ENCODE peak calls at places on chromosomes 16 and 17, in seven cellular contexts. S is upper lobe of right lung, L is transverse colon, G is spleen, Y is fibroblast of lung, D is ovary, V is foreskin keratinocyte. X is an unnamed sample.

GRCh38 chr17:32110596-32110995 is 31.7 kb upstream of the RHOT1 start:
- DNase-seq in S (no peak), L (no peak), G (no peak), Y (no peak), D (no peak), V (no peak), X (no peak)

GRCh38 chr17:29645516-29646051 is 22.9 kb upstream of the CORO6 start:
- DNase-seq in S (peak), L (peak), G (no peak), Y (peak), D (peak), V (no peak), X (peak)

GRCh38 chr16:20707461-20707860 is 10.0 kb upstream of the ACSM1 start:
- DNase-seq in S (no peak), L (no peak), G (no peak), Y (no peak), D (no peak), V (no peak), X (no peak)

GRCh38 chr16:83470406-83470805 is 337.4 kb upstream of the HSBP1 start:
- DNase-seq in S (no peak), L (no peak), G (no peak), Y (peak), D (no peak), V (no peak), X (no peak)

GRCh38 chr17:81254955-81255717 is 16.0 kb downstream of the NDUFAF8 start:
- DNase-seq in S (peak), L (peak), G (peak), Y (peak), D (peak), V (peak), X (peak)

GRCh38 chr16:55672471-55672870 is 16.7 kb downstream of the SLC6A2 start:
- DNase-seq in S (no peak), L (no peak), G (no peak), Y (no peak), D (no peak), V (no peak), X (no peak)

GRCh38 chr16:12062343-12063003 is 85.9 kb downstream of the SNX29 start:
- DNase-seq in S (peak), L (peak), G (no peak), Y (peak), D (peak), V (peak), X (no peak)

GRCh38 chr16:47779201-47780016 is 318.3 kb downstream of the PHKB start:
- DNase-seq in S (no peak), L (no peak), G (peak), Y (peak), D (peak), V (no peak), X (peak)

GRCh38 chr16:73219176-73219575 is 171.2 kb upstream of the ZFHX3 start:
- DNase-seq in S (no peak), L (no peak), G (no peak), Y (no peak), D (no peak), V (no peak), X (no peak)

GRCh38 chr17:45902892-45903346 is 8.6 kb downstream of the MAPT start:
- DNase-seq in S (no peak), L (no peak), G (no peak), Y (no peak), D (no peak), V (no peak), X (no peak)

GRCh38 chr17:13544755-13545154 is 57.0 kb downstream of the HS3ST3A1 start:
- DNase-seq in S (no peak), L (no peak), G (no peak), Y (no peak), D (no peak), V (no peak), X (no peak)

GRCh38 chr17:37170881-37171460 is 204.8 kb upstream of the C17orf78 start:
- DNase-seq in S (no peak), L (no peak), G (no peak), Y (no peak), D (no peak), V (no peak), X (no peak)

GRCh38 chr16:51507286-51507685 is 356.2 kb upstream of the SALL1 start:
- DNase-seq in S (no peak), L (no peak), G (no peak), Y (no peak), D (no peak), V (no peak), X (no peak)

GRCh38 chr17:63946440-63947363 is 14.6 kb upstream of the CD79B start:
- DNase-seq in S (no peak), L (peak), G (peak), Y (peak), D (no peak), V (no peak), X (peak)

GRCh38 chr17:2235792-2236365 is 67.7 kb downstream of the SMG6 start:
- DNase-seq in S (no peak), L (no peak), G (no peak), Y (peak), D (no peak), V (no peak), X (no peak)

GRCh38 chr16:29760567-29761279 is 14.9 kb upstream of the C16orf54 start:
- DNase-seq in S (no peak), L (no peak), G (no peak), Y (no peak), D (no peak), V (no peak), X (no peak)

GRCh38 chr17:80145076-80146075 is 1.6 kb downstream of the EIF4A3 start:
- DNase-seq in S (no peak), L (no peak), G (no peak), Y (no peak), D (no peak), V (no peak), X (no peak)

GRCh38 chr16:21646721-21647561 is 5.5 kb downstream of the IGSF6 start:
- DNase-seq in S (no peak), L (peak), G (peak), Y (no peak), D (no peak), V (no peak), X (no peak)

GRCh38 chr16:1772908-1773702 is at the start of gene MRPS34:
- DNase-seq in S (peak), L (peak), G (peak), Y (peak), D (peak), V (peak), X (peak)

GRCh38 chr16:873889-874288 is 73.4 kb upstream of the GNG13 start:
- DNase-seq in S (no peak), L (no peak), G (peak), Y (no peak), D (no peak), V (no peak), X (no peak)

GRCh38 chr16:63813862-63814261 is 1308.0 kb downstream of the CDH11 start:
- DNase-seq in S (no peak), L (no peak), G (no peak), Y (no peak), D (no peak), V (no peak), X (no peak)

GRCh38 chr16:4500283-4500682 is 24.1 kb downstream of the HMOX2 start:
- DNase-seq in S (no peak), L (no peak), G (no peak), Y (peak), D (no peak), V (no peak), X (no peak)

GRCh38 chr16:19853973-19854876 is 30.4 kb downstream of the GPRC5B start:
- DNase-seq in S (no peak), L (no peak), G (no peak), Y (no peak), D (no peak), V (no peak), X (no peak)

GRCh38 chr17:15511142-15511541 is 43.7 kb upstream of the CDRT4 start:
- DNase-seq in S (no peak), L (no peak), G (no peak), Y (no peak), D (no peak), V (no peak), X (no peak)

GRCh38 chr17:81537343-81537855 is 9.2 kb downstream of the FSCN2 start:
- DNase-seq in S (no peak), L (peak), G (peak), Y (no peak), D (no peak), V (no peak), X (no peak)

GRCh38 chr16:11359370-11359769 is 14.1 kb downstream of the RMI2 start:
- DNase-seq in S (peak), L (no peak), G (peak), Y (peak), D (no peak), V (peak), X (no peak)

GRCh38 chr16:720507-720989 is 398 bp upstream of the ANTKMT start:
- DNase-seq in S (no peak), L (peak), G (no peak), Y (peak), D (peak), V (no peak), X (no peak)

GRCh38 chr17:19383681-19384470 is 3.1 kb downstream of the MFAP4 start:
- DNase-seq in S (no peak), L (no peak), G (peak), Y (no peak), D (peak), V (no peak), X (peak)

GRCh38 chr16:2048116-2048543 is 345 bp downstream of the TSC2 start:
- DNase-seq in S (no peak), L (peak), G (no peak), Y (no peak), D (no peak), V (no peak), X (no peak)

GRCh38 chr17:50841949-50842354 is 6.6 kb downstream of the WFIKKN2 start:
- DNase-seq in S (peak), L (peak), G (no peak), Y (peak), D (peak), V (no peak), X (peak)

GRCh38 chr17:67891481-67892119 is 66.3 kb downstream of the BPTF start:
- DNase-seq in S (no peak), L (peak), G (no peak), Y (peak), D (no peak), V (peak), X (no peak)

GRCh38 chr16:23570992-23571632 is 13.6 kb downstream of the UBFD1 start:
- DNase-seq in S (no peak), L (no peak), G (no peak), Y (no peak), D (no peak), V (no peak), X (no peak)

GRCh38 chr16:67673712-67674580 is 7.3 kb downstream of the C16orf86 start:
- DNase-seq in S (peak), L (peak), G (peak), Y (no peak), D (peak), V (no peak), X (no peak)

GRCh38 chr17:44360826-44361225 is 2.8 kb downstream of the FAM171A2 start:
- DNase-seq in S (no peak), L (no peak), G (no peak), Y (peak), D (peak), V (no peak), X (no peak)

DNA sequence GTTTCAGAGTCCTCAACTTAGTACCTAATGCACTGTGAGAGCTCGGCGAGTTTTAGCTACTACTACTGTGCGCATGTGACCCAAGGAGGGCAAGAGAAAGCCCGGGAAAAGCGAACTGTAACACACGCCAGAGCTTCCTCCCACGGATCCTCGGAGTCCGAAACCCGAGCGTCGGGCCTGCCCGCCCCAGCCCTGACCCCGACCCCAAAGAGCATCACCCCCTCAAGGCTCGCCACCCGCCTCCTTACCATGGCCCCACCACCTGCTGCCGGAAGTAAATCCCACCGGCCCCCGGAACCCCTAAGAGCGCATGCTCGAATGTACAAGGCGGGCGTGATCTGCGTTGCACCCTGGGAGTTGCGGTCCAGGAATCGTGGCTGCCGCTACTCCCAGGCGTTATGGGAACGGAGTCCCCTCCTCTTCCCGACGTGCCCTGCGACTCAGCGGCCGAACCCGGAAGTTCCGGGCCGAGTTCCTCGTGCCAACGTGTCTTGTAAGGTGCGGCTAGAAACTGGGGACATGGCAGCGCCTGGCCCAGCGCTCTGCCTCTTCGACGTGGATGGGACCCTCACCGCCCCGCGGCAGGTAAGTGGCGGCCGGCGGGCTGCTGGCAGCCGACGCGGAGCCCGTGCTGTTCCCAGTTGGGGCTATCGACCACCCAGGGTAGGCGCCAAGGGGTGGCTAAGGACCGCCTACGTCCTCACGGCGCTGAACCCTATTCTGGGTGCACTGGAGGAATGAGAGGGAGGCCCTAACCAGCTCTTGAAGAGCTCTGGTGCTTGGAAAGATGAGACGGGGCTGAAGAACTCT is at the start of the genes PMM2 and TMEM186:
- DNase-seq in S (peak), L (peak), G (peak), Y (peak), D (peak), V (peak), X (peak)
- H3K27ac ChIP-seq in S (peak), L (peak), G (peak), Y (peak), D (peak), V (peak), X (peak)

DNA sequence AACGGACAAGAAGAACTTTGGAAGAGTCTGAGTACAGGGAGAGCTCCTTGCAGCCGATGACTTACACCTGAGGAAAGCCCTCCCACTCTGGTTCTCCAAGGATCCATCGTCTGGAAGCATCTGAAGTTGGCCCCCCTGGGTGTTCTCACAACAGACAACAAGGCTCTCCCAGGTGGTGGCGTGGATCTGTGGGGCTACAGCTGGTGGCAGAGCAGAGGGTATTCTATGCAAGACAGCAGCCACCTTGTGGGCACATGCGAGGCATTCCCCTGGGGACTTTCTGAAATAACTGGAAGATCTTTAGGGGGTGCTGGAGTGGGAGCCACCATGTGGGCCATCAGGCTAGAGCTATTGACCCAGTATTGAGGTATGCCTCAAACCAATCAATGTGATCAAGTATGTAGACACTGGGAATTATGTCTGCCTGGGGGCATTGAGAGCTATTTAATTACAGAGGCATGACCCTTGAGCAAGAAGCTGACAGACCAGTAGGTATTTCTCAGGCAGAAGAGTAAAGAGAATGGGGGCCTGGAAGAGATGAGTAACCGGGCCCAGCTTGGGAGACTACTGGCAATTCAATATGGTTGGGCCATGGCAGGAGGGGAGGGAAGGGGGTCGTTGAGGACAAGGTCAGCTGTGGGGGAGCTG is 6.9 kb upstream of the KRT19 start:
- DNase-seq in S (peak), L (no peak), G (no peak), Y (no peak), D (peak), V (no peak), X (no peak)
- TF ChIP-seq CTCF in S (no peak), L (no peak), G (no peak), Y (no peak), D (no peak), V (no peak), X (no peak)

DNA sequence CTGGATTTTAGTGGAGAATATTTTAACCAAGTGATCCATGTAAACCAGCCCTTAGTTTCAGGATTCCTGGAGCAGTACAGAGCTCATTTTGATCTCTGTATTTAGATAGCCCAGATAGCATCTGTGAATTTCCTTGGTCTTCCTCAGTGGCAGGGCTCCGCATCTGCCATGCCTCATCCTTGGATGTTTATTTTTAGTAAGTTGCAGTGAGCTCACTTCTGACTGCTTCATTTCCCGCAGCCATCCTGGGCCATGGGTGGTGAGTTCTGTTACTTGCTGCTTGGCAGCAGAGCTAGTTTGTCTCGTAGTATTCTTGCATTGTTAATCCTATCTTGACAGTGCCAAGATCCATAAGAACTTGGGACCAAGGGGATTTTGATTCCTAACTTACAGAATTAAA is 33.7 kb downstream of the IST1 start:
- DNase-seq in S (no peak), L (peak), G (no peak), Y (peak), D (no peak), V (no peak), X (peak)
- H3K27ac ChIP-seq in S (no peak), L (peak), G (no peak), Y (peak), D (no peak), V (no peak), X (peak)

GRCh38 chr17:76125391-76125675 is 15.7 kb downstream of the FOXJ1 start:
- DNase-seq in S (no peak), L (no peak), G (no peak), Y (no peak), D (no peak), V (no peak), X (no peak)

GRCh38 chr17:76123127-76123499 is 17.9 kb downstream of the FOXJ1 start:
- DNase-seq in S (no peak), L (no peak), G (no peak), Y (no peak), D (no peak), V (no peak), X (no peak)

GRCh38 chr17:76123749-76124581 is 17.1 kb downstream of the FOXJ1 start:
- DNase-seq in S (no peak), L (no peak), G (no peak), Y (no peak), D (no peak), V (no peak), X (no peak)

GRCh38 chr17:76125922-76126321 is 15.1 kb downstream of the FOXJ1 start:
- DNase-seq in S (no peak), L (no peak), G (no peak), Y (no peak), D (no peak), V (no peak), X (no peak)

GRCh38 chr17:76124582-76125390 is 16.3 kb downstream of the FOXJ1 start:
- DNase-seq in S (no peak), L (no peak), G (no peak), Y (no peak), D (no peak), V (no peak), X (no peak)
- TF ChIP-seq CTCF in S (no peak), L (no peak), G (no peak), Y (peak), D (no peak), V (peak), X (no peak)